ENCODE peak calls at places on chromosomes 2 and 18, in ten cellular contexts. H is fibroblast of mammary gland; C is cardiac fibroblast; R is astrocyte of the spinal cord; T is CD8-positive, alpha-beta T cell; K is fibroblast of lung; I is AG04449; E is PC-9; Z is A549; S is lower lobe of right lung. L is an unnamed sample.

GRCh38 chr2:127161176-127162136 is 54.5 kb upstream of the BIN1 start:
- DNase-seq in I (no peak), R (no peak), S (no peak), C (no peak), T (no peak), Z (no peak), K (no peak), E (no peak), H (no peak), L (peak; percentile 27)

GRCh38 chr2:72254831-72255447 is 107.3 kb upstream of the CYP26B1 start:
- DNase-seq in K (no peak), R (no peak), E (no peak), Z (no peak), I (no peak), H (no peak), C (no peak), T (no peak), S (no peak), L (no peak)

GRCh38 chr2:96768083-96768561 is 7.4 kb downstream of the CNNM4 start:
- DNase-seq in Z (no peak), E (peak; percentile 90), I (no peak), K (no peak), T (no peak), R (no peak), H (no peak), C (no peak), S (no peak), L (no peak)

GRCh38 chr18:76913583-76913982 is 91.2 kb downstream of the ZNF236 start:
- DNase-seq in E (no peak), I (no peak), K (no peak), H (no peak), Z (no peak), T (no peak), R (no peak), C (no peak), S (no peak), L (no peak)

GRCh38 chr2:83516503-83516902 is 942.6 kb downstream of the SUCLG1 start:
- DNase-seq in E (no peak), T (no peak), S (no peak), C (no peak), K (no peak), I (no peak), H (no peak), Z (no peak), R (no peak), L (no peak)

GRCh38 chr18:2104620-2105462 is 466.5 kb downstream of the METTL4 start:
- DNase-seq in I (no peak), H (peak; percentile 49), T (no peak), K (peak; percentile 20), Z (peak; percentile 42), C (peak; percentile 69), E (no peak), R (peak; percentile 46), S (peak; percentile 56), L (peak; percentile 77)

GRCh38 chr18:67358947-67359346 is 157.6 kb downstream of the DSEL start:
- DNase-seq in R (no peak), K (no peak), I (no peak), C (no peak), Z (no peak), H (no peak), S (no peak), E (no peak), T (no peak), L (no peak)

GRCh38 chr2:50922506-50922905 is 109.4 kb downstream of the NRXN1 start:
- DNase-seq in T (no peak), Z (no peak), R (no peak), K (no peak), I (no peak), C (no peak), H (no peak), E (no peak), S (no peak), L (no peak)

GRCh38 chr2:43269074-43269572 is 42.7 kb upstream of the ZFP36L2 start:
- DNase-seq in R (peak; percentile 98), T (no peak), C (peak; percentile 98), Z (peak; percentile 19), H (peak; percentile 100), I (peak; percentile 52), K (peak; percentile 98), S (peak; percentile 76), E (peak; percentile 59), L (peak; percentile 99)

GRCh38 chr18:25180974-25181373 is 171.0 kb downstream of the ZNF521 start:
- DNase-seq in K (no peak), C (peak; percentile 29), H (peak; percentile 6), R (no peak), Z (no peak), E (no peak), I (no peak), T (no peak), S (no peak), L (peak; percentile 55)

GRCh38 chr2:190209579-190209978 is 110.0 kb downstream of the HIBCH start:
- DNase-seq in K (no peak), E (no peak), Z (no peak), C (no peak), I (no peak), S (no peak), T (no peak), H (no peak), R (no peak), L (no peak)

GRCh38 chr2:85851253-85851955 is 37.4 kb downstream of the ST3GAL5 start:
- DNase-seq in K (no peak), E (no peak), T (no peak), Z (no peak), C (no peak), H (peak; percentile 28), I (no peak), S (no peak), R (no peak), L (no peak)

GRCh38 chr2:85853499-85854165 is 35.2 kb downstream of the ST3GAL5 start:
- DNase-seq in R (no peak), Z (no peak), E (no peak), K (no peak), I (no peak), H (no peak), T (no peak), C (no peak), S (no peak), L (no peak)

GRCh38 chr2:85854166-85854509 is 34.7 kb downstream of the ST3GAL5 start:
- DNase-seq in E (no peak), R (no peak), I (no peak), T (no peak), C (no peak), S (no peak), Z (no peak), K (no peak), H (no peak), L (no peak)

GRCh38 chr2:85852078-85852790 is 36.6 kb downstream of the ST3GAL5 start:
- DNase-seq in C (no peak), R (no peak), E (no peak), H (no peak), K (no peak), I (no peak), Z (no peak), T (no peak), S (no peak), L (no peak)

GRCh38 chr2:85852979-85853498 is 35.8 kb downstream of the ST3GAL5 start:
- DNase-seq in E (no peak), C (no peak), Z (no peak), K (no peak), T (peak; percentile 69), R (no peak), H (peak; percentile 24), I (no peak), S (peak; percentile 62), L (no peak)
- H3K4me3 ChIP-seq in E (no peak overlapping the region), C (no peak overlapping the region), Z (no peak overlapping the region), K (no peak overlapping the region), T (peak overlapping the region; percentile 48), R (no peak overlapping the region), H (no peak overlapping the region), I (peak overlapping the region; percentile 38), S (peak overlapping the region; percentile 20), L (no peak overlapping the region)

DNA sequence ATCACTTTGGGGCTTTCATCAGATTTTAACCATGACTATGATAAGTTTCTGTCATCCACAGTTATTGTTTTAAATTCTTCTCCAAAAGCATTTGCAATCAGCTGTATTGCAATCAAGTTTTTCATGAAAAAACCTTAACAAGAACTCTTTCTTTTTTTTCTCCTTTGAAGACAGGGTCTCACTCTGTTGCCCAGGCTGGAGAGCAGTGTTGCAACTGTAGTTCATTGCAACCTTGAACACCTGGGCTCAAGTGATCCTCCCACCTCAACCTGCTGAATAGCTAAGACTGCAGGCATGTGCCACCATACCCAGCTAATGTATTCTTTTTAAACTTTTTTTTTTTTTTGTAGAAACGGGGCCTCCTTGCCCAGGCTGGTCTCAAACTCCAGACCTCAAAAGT is 45.5 kb upstream of the C2orf66 start:
- DNase-seq in Z (no peak), T (no peak), C (no peak), I (no peak), E (no peak), S (no peak), K (no peak), H (no peak), R (no peak), L (no peak)
- TF ChIP-seq CTCF in Z (no peak), T (no peak), C (no peak), I (no peak), E (no peak), S (no peak), K (no peak), H (no peak), R (no peak), L (no peak)

GRCh38 chr2:215417400-215417951 is 18.4 kb downstream of the FN1 start:
- DNase-seq in H (peak; percentile 68), I (no peak), K (no peak), E (no peak), T (no peak), S (no peak), Z (peak; percentile 65), R (no peak), C (no peak), L (peak; percentile 76)

GRCh38 chr2:215418064-215418963 is 17.6 kb downstream of the FN1 start:
- DNase-seq in T (no peak), Z (peak; percentile 64), H (peak; percentile 76), R (no peak), I (no peak), E (no peak), C (no peak), S (no peak), K (no peak), L (peak; percentile 68)

GRCh38 chr2:215415820-215416613 is 19.9 kb downstream of the FN1 start:
- DNase-seq in I (no peak), T (no peak), R (no peak), Z (no peak), K (no peak), H (no peak), C (no peak), S (no peak), E (no peak), L (no peak)

GRCh38 chr2:215415218-215415617 is 20.6 kb downstream of the FN1 start:
- DNase-seq in E (peak; percentile 42), T (no peak), K (no peak), S (no peak), C (no peak), H (no peak), I (no peak), R (no peak), Z (no peak), L (no peak)

GRCh38 chr2:215416656-215417055 is 19.2 kb downstream of the FN1 start:
- DNase-seq in H (peak; percentile 60), E (no peak), K (no peak), C (no peak), T (no peak), I (no peak), S (no peak), R (no peak), Z (no peak), L (no peak)
- H3K4me3 ChIP-seq in H (no peak overlapping the region), E (no peak overlapping the region), K (no peak overlapping the region), C (no peak overlapping the region), T (no peak overlapping the region), I (no peak overlapping the region), S (no peak overlapping the region), R (no peak overlapping the region), Z (no peak overlapping the region), L (peak overlapping the region; percentile 19)

GRCh38 chr2:231926180-231926741 is at the start of gene NPPC:
- DNase-seq in S (peak; percentile 51), Z (peak; percentile 72), K (peak; percentile 58), T (no peak), C (peak; percentile 50), E (no peak), I (no peak), H (peak; percentile 40), R (peak; percentile 56), L (peak; percentile 47)
- TF ChIP-seq CTCF in S (no peak), Z (peak; percentile 47), K (peak; percentile 17), T (no peak), C (peak; percentile 16), E (no peak), I (peak; percentile 39), H (no peak), R (peak; percentile 35), L (peak; percentile 25)

L was measured in choroid plexus epithelial cell.